ENCODE peak calls at places on chromosomes 7 and 10, in six cellular contexts. One of them, this sample, is unnamed.

GRCh38 chr7:20352573-20353304 is 22.0 kb downstream of the ITGB8 start:
- DNase-seq in A549: peak
- DNase-seq in T-helper 17 cell: no peak
- DNase-seq in SJSA1: peak
- DNase-seq in CD8-positive, alpha-beta T cell: no peak
- DNase-seq in nephron progenitor cell: no peak
- DNase-seq in this sample: no peak

GRCh38 chr10:3544561-3544960 is 240.4 kb downstream of the KLF6 start:
- DNase-seq in nephron progenitor cell: no peak
- DNase-seq in CD8-positive, alpha-beta T cell: no peak
- DNase-seq in SJSA1: no peak
- DNase-seq in T-helper 17 cell: no peak
- DNase-seq in A549: no peak
- DNase-seq in this sample: no peak

GRCh38 chr7:28960071-28960840 is 2.1 kb upstream of the TRIL start:
- DNase-seq in T-helper 17 cell: no peak
- DNase-seq in nephron progenitor cell: no peak
- DNase-seq in CD8-positive, alpha-beta T cell: no peak
- DNase-seq in SJSA1: no peak
- DNase-seq in A549: no peak
- DNase-seq in this sample: no peak

GRCh38 chr10:100831742-100832141 is 81.0 kb upstream of the SLF2 start:
- DNase-seq in T-helper 17 cell: no peak
- DNase-seq in A549: no peak
- DNase-seq in nephron progenitor cell: no peak
- DNase-seq in CD8-positive, alpha-beta T cell: no peak
- DNase-seq in SJSA1: no peak
- DNase-seq in this sample: no peak

GRCh38 chr10:114538544-114538906 is 119.5 kb downstream of the ABLIM1 start:
- DNase-seq in CD8-positive, alpha-beta T cell: peak
- DNase-seq in T-helper 17 cell: peak
- DNase-seq in SJSA1: no peak
- DNase-seq in A549: no peak
- DNase-seq in nephron progenitor cell: no peak
- DNase-seq in this sample: no peak

GRCh38 chr7:81285142-81285871 is 366.5 kb upstream of the SEMA3C start:
- DNase-seq in nephron progenitor cell: no peak
- DNase-seq in CD8-positive, alpha-beta T cell: no peak
- DNase-seq in A549: no peak
- DNase-seq in T-helper 17 cell: no peak
- DNase-seq in SJSA1: no peak
- DNase-seq in this sample: no peak

GRCh38 chr10:119138341-119139306 is 26.9 kb downstream of the SFXN4 start:
- DNase-seq in SJSA1: no peak
- DNase-seq in T-helper 17 cell: no peak
- DNase-seq in nephron progenitor cell: no peak
- DNase-seq in CD8-positive, alpha-beta T cell: no peak
- DNase-seq in A549: no peak
- DNase-seq in this sample: no peak

GRCh38 chr10:17343118-17343517 is 111.3 kb downstream of the ST8SIA6 start:
- DNase-seq in T-helper 17 cell: no peak
- DNase-seq in CD8-positive, alpha-beta T cell: no peak
- DNase-seq in SJSA1: no peak
- DNase-seq in A549: no peak
- DNase-seq in nephron progenitor cell: no peak
- DNase-seq in this sample: no peak

GRCh38 chr7:149615690-149616270 is 118.2 kb upstream of the ZNF746 start:
- DNase-seq in CD8-positive, alpha-beta T cell: no peak
- DNase-seq in nephron progenitor cell: no peak
- DNase-seq in A549: no peak
- DNase-seq in SJSA1: no peak
- DNase-seq in T-helper 17 cell: no peak
- DNase-seq in this sample: no peak

GRCh38 chr10:88271736-88272135 is 311.4 kb downstream of the RNLS start:
- DNase-seq in T-helper 17 cell: no peak
- DNase-seq in SJSA1: no peak
- DNase-seq in A549: no peak
- DNase-seq in nephron progenitor cell: no peak
- DNase-seq in CD8-positive, alpha-beta T cell: no peak
- DNase-seq in this sample: no peak

GRCh38 chr7:151311294-151311864 is 30.2 kb upstream of the NUB1 start:
- DNase-seq in A549: peak
- DNase-seq in nephron progenitor cell: no peak
- DNase-seq in SJSA1: peak
- DNase-seq in T-helper 17 cell: no peak
- DNase-seq in CD8-positive, alpha-beta T cell: no peak
- DNase-seq in this sample: no peak

GRCh38 chr7:22220947-22221346 is 136.0 kb downstream of the RAPGEF5 start:
- DNase-seq in A549: no peak
- DNase-seq in T-helper 17 cell: no peak
- DNase-seq in CD8-positive, alpha-beta T cell: no peak
- DNase-seq in SJSA1: no peak
- DNase-seq in nephron progenitor cell: no peak
- DNase-seq in this sample: no peak

GRCh38 chr7:12031186-12031585 is 179.9 kb upstream of the TMEM106B start:
- DNase-seq in nephron progenitor cell: no peak
- DNase-seq in CD8-positive, alpha-beta T cell: no peak
- DNase-seq in SJSA1: no peak
- DNase-seq in A549: no peak
- DNase-seq in T-helper 17 cell: no peak
- DNase-seq in this sample: no peak

GRCh38 chr10:6563075-6563474 is 17.0 kb downstream of the PRKCQ start:
- DNase-seq in T-helper 17 cell: no peak
- DNase-seq in A549: no peak
- DNase-seq in CD8-positive, alpha-beta T cell: no peak
- DNase-seq in SJSA1: no peak
- DNase-seq in nephron progenitor cell: no peak
- DNase-seq in this sample: no peak

GRCh38 chr10:98134431-98135221 is at the start of gene R3HCC1L:
- DNase-seq in SJSA1: peak
- DNase-seq in T-helper 17 cell: peak
- DNase-seq in nephron progenitor cell: peak
- DNase-seq in CD8-positive, alpha-beta T cell: peak
- DNase-seq in A549: peak
- DNase-seq in this sample: peak

GRCh38 chr10:100645111-100645510 is 100.3 kb upstream of the PAX2 start:
- DNase-seq in CD8-positive, alpha-beta T cell: no peak
- DNase-seq in nephron progenitor cell: no peak
- DNase-seq in SJSA1: no peak
- DNase-seq in T-helper 17 cell: no peak
- DNase-seq in A549: no peak
- DNase-seq in this sample: no peak

GRCh38 chr10:48527691-48528212 is 77.1 kb downstream of the ARHGAP22 start:
- DNase-seq in nephron progenitor cell: no peak
- DNase-seq in SJSA1: peak
- DNase-seq in A549: no peak
- DNase-seq in CD8-positive, alpha-beta T cell: no peak
- DNase-seq in T-helper 17 cell: no peak
- DNase-seq in this sample: no peak

GRCh38 chr10:110487411-110488123 is 10.1 kb upstream of the DUSP5 start:
- DNase-seq in T-helper 17 cell: no peak
- DNase-seq in A549: peak
- DNase-seq in nephron progenitor cell: peak
- DNase-seq in SJSA1: peak
- DNase-seq in CD8-positive, alpha-beta T cell: no peak
- DNase-seq in this sample: no peak

GRCh38 chr7:87816389-87816788 is 59.8 kb downstream of the SLC25A40 start:
- DNase-seq in SJSA1: no peak
- DNase-seq in A549: no peak
- DNase-seq in nephron progenitor cell: no peak
- DNase-seq in CD8-positive, alpha-beta T cell: no peak
- DNase-seq in T-helper 17 cell: no peak
- DNase-seq in this sample: no peak

GRCh38 chr7:90708841-90709317 is 112.8 kb downstream of the CDK14 start:
- DNase-seq in T-helper 17 cell: no peak
- DNase-seq in SJSA1: no peak
- DNase-seq in CD8-positive, alpha-beta T cell: no peak
- DNase-seq in nephron progenitor cell: peak
- DNase-seq in A549: peak
- DNase-seq in this sample: no peak

GRCh38 chr7:76318488-76319353 is 16.2 kb downstream of the HSPB1 start:
- DNase-seq in nephron progenitor cell: peak
- DNase-seq in CD8-positive, alpha-beta T cell: peak
- DNase-seq in SJSA1: peak
- DNase-seq in T-helper 17 cell: peak
- DNase-seq in A549: peak
- DNase-seq in this sample: peak

GRCh38 chr10:51035344-51035743 is 38.9 kb upstream of the PRKG1 start:
- DNase-seq in SJSA1: no peak
- DNase-seq in nephron progenitor cell: no peak
- DNase-seq in A549: no peak
- DNase-seq in T-helper 17 cell: no peak
- DNase-seq in CD8-positive, alpha-beta T cell: no peak
- DNase-seq in this sample: no peak

GRCh38 chr7:106959753-106960152 is 84.8 kb upstream of the PRKAR2B start:
- DNase-seq in T-helper 17 cell: no peak
- DNase-seq in nephron progenitor cell: peak
- DNase-seq in CD8-positive, alpha-beta T cell: no peak
- DNase-seq in SJSA1: no peak
- DNase-seq in A549: no peak
- DNase-seq in this sample: peak

GRCh38 chr7:20826243-20826642 is 39.6 kb upstream of the SP8 start:
- DNase-seq in SJSA1: no peak
- DNase-seq in CD8-positive, alpha-beta T cell: no peak
- DNase-seq in nephron progenitor cell: peak
- DNase-seq in T-helper 17 cell: no peak
- DNase-seq in A549: no peak
- DNase-seq in this sample: no peak

GRCh38 chr10:122297583-122297982 is 26.5 kb downstream of the BTBD16 start:
- DNase-seq in A549: no peak
- DNase-seq in T-helper 17 cell: no peak
- DNase-seq in SJSA1: no peak
- DNase-seq in nephron progenitor cell: no peak
- DNase-seq in CD8-positive, alpha-beta T cell: no peak
- DNase-seq in this sample: no peak

GRCh38 chr7:89316584-89316983 is 521.0 kb upstream of the TEX47 start:
- DNase-seq in CD8-positive, alpha-beta T cell: no peak
- DNase-seq in A549: no peak
- DNase-seq in SJSA1: no peak
- DNase-seq in T-helper 17 cell: no peak
- DNase-seq in nephron progenitor cell: no peak
- DNase-seq in this sample: no peak

GRCh38 chr7:74482629-74483401 is 29.1 kb downstream of the GTF2IRD1 start:
- DNase-seq in T-helper 17 cell: no peak
- DNase-seq in SJSA1: peak
- DNase-seq in nephron progenitor cell: no peak
- DNase-seq in CD8-positive, alpha-beta T cell: no peak
- DNase-seq in A549: peak
- DNase-seq in this sample: no peak

This sample was measured in progenitor cell of endocrine pancreas.